ENCODE peak calls at places on chromosomes 5 and 9, in four cellular contexts. M is stomach, I is AG04449, K is kidney epithelial cell. B is an unnamed sample.

GRCh38 chr9:14018061-14018460 is 295.9 kb downstream of the NFIB start:
- DNase-seq in M (no peak), I (no peak), K (no peak), B (no peak)

GRCh38 chr5:34626751-34627150 is 29.4 kb upstream of the RAI14 start:
- DNase-seq in M (no peak), I (no peak), K (no peak), B (no peak)

GRCh38 chr9:9054354-9054992 is 1254.9 kb upstream of the DMAC1 start:
- DNase-seq in M (no peak), I (no peak), K (no peak), B (no peak)

GRCh38 chr9:121319394-121319780 is 50.7 kb downstream of the STOM start:
- DNase-seq in M (no peak), I (no peak), K (no peak), B (no peak)

GRCh38 chr9:92035146-92035545 is 80.1 kb downstream of the SPTLC1 start:
- DNase-seq in M (no peak), I (peak; percentile 9), K (no peak), B (peak; percentile 31)

GRCh38 chr5:65395526-65396155 is 86.1 kb downstream of the ADAMTS6 start:
- DNase-seq in M (no peak), I (no peak), K (peak; percentile 25), B (no peak)

GRCh38 chr5:174800435-174800834 is 76.1 kb downstream of the MSX2 start:
- DNase-seq in M (no peak), I (no peak), K (no peak), B (no peak)

GRCh38 chr9:79233542-79233941 is 338.2 kb upstream of the TLE4 start:
- DNase-seq in M (no peak), I (no peak), K (no peak), B (no peak)

GRCh38 chr5:63240063-63240755 is 661.6 kb downstream of the LRRC70 start:
- DNase-seq in M (no peak), I (no peak), K (no peak), B (no peak)

GRCh38 chr5:93257616-93258015 is 323.4 kb downstream of the NR2F1-AS1 start:
- DNase-seq in M (no peak), I (no peak), K (no peak), B (no peak)

GRCh38 chr5:107457881-107458280 is 212.9 kb downstream of the EFNA5 start:
- DNase-seq in M (no peak), I (no peak), K (no peak), B (no peak)

GRCh38 chr9:34185778-34186551 is 7.1 kb downstream of the UBAP1 start:
- DNase-seq in M (peak; percentile 57), I (peak; percentile 90), K (peak; percentile 97), B (peak; percentile 30)

GRCh38 chr9:112166176-112167140 is 8.6 kb downstream of the SUSD1 start:
- DNase-seq in M (no peak), I (no peak), K (peak; percentile 74), B (no peak)

GRCh38 chr9:95024097-95024671 is 293.3 kb downstream of the FANCC start:
- DNase-seq in M (peak; percentile 73), I (no peak), K (no peak), B (no peak)

GRCh38 chr5:109612278-109612905 is 77.3 kb upstream of the MAN2A1 start:
- DNase-seq in M (no peak), I (no peak), K (no peak), B (no peak)

GRCh38 chr9:81596671-81597426 is 92.5 kb downstream of the TLE1 start:
- DNase-seq in M (no peak), I (no peak), K (no peak), B (no peak)

GRCh38 chr5:15946026-15946425 is 233.6 kb downstream of the MARCHF11 start:
- DNase-seq in M (no peak), I (no peak), K (no peak), B (no peak)

GRCh38 chr5:15943487-15943886 is 236.1 kb downstream of the MARCHF11 start:
- DNase-seq in M (no peak), I (peak; percentile 33), K (no peak), B (no peak)

GRCh38 chr5:15951550-15951949 is 228.0 kb downstream of the MARCHF11 start:
- DNase-seq in M (no peak), I (no peak), K (no peak), B (no peak)

GRCh38 chr5:15951126-15951525 is 228.5 kb downstream of the MARCHF11 start:
- DNase-seq in M (no peak), I (no peak), K (no peak), B (no peak)

GRCh38 chr5:15948225-15948624 is 231.4 kb downstream of the MARCHF11 start:
- DNase-seq in M (no peak), I (no peak), K (no peak), B (no peak)
- TF ChIP-seq CTCF in M (no peak), I (no peak), K (no peak), B (no peak)

GRCh38 chr5:52356311-52356918 is 431.3 kb upstream of the ITGA1 start:
- DNase-seq in M (no peak), I (no peak), K (no peak), B (no peak)
- TF ChIP-seq CTCF in M (peak; percentile 78), I (peak; percentile 23), K (peak; percentile 74), B (peak; percentile 30)

GRCh38 chr5:26482817-26483375 is 555.5 kb downstream of the CDH9 start:
- DNase-seq in M (no peak), I (no peak), K (peak; percentile 1), B (no peak)

GRCh38 chr5:26492835-26493459 is 545.4 kb downstream of the CDH9 start:
- DNase-seq in M (no peak), I (no peak), K (no peak), B (no peak)

GRCh38 chr5:26482076-26482816 is 556.1 kb downstream of the CDH9 start:
- DNase-seq in M (no peak), I (no peak), K (no peak), B (no peak)

GRCh38 chr5:26486631-26487030 is 551.8 kb downstream of the CDH9 start:
- DNase-seq in M (no peak), I (no peak), K (no peak), B (no peak)

DNA sequence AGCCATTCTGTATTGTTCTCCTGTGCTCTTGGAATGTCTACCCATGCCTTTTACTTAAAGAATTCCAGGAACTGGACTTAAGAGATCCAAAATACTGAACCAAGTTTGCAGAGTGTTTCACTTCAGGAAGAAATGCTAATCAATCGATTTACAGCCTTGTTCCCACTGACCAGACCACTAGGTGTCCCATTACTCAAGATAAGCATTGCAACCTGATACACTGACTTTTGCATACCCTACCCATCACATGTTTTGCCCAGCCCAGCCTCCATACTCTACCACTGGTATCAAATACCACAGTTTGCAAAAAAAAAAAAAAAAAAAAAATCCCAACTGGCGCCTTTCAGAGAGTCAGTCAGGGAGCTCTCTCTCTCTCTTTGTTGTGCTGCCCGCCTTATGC is 550.8 kb downstream of the CDH9 start:
- DNase-seq in M (no peak), I (no peak), K (no peak), B (no peak)
- TF ChIP-seq CTCF in M (no peak), I (no peak), K (no peak), B (no peak)

DNA sequence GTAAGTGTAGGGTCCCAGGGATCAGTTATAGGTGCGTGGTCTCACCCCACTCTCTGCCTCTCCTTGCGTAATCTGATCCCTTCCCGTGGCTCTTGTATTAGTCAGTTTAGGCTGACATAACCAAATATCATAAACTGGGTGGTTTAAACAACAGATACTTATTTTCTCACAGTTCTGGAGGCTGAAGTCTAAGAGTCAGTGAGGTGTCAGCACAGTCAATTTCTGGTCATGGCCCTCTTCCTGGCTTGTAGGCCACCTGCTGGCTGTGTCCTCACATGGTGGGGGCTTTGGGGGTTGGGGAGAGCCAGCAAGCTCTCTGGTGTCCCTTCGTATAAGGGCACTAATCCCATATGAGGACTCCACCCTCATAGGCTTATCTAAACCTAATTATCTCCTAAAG is 32.3 kb downstream of the CARTPT start:
- DNase-seq in M (no peak), I (no peak), K (no peak), B (no peak)
- TF ChIP-seq CTCF in M (no peak), I (no peak), K (no peak), B (no peak)

B was measured in HFF-Myc.